ENCODE peak calls at places on chromosomes 7 and 10, in ten cellular contexts. One of them, this sample, is unnamed.

GRCh38 chr7:156578578-156578940 is 62.0 kb upstream of the RNF32 start:
- DNase-seq in T-helper 1 cell: no peak
- DNase-seq in GM23338: peak
- DNase-seq in posterior cingulate gyrus: peak
- DNase-seq in sigmoid colon: no peak
- DNase-seq in CD4-positive, alpha-beta T cell: no peak
- DNase-seq in HuH-7.5: no peak
- DNase-seq in stimulated activated CD8-positive, alpha-beta memory T cell treated with anti-CD3 and anti-CD28 coated beads, Interleukin-4, amount 100 ng/mL, for 24 hours: no peak
- DNase-seq in H9: peak
- DNase-seq in HCT116: no peak
- DNase-seq in this sample: peak

GRCh38 chr10:61447127-61447526 is 6.1 kb downstream of the TMEM26 start:
- DNase-seq in GM23338: no peak
- DNase-seq in T-helper 1 cell: no peak
- DNase-seq in HCT116: no peak
- DNase-seq in posterior cingulate gyrus: no peak
- DNase-seq in CD4-positive, alpha-beta T cell: no peak
- DNase-seq in sigmoid colon: no peak
- DNase-seq in HuH-7.5: no peak
- DNase-seq in stimulated activated CD8-positive, alpha-beta memory T cell treated with anti-CD3 and anti-CD28 coated beads, Interleukin-4, amount 100 ng/mL, for 24 hours: no peak
- DNase-seq in H9: no peak
- DNase-seq in this sample: no peak

GRCh38 chr10:35007858-35008301 is 82.3 kb downstream of the CUL2 start:
- DNase-seq in stimulated activated CD8-positive, alpha-beta memory T cell treated with anti-CD3 and anti-CD28 coated beads, Interleukin-4, amount 100 ng/mL, for 24 hours: no peak
- DNase-seq in sigmoid colon: no peak
- DNase-seq in HuH-7.5: no peak
- DNase-seq in GM23338: peak
- DNase-seq in CD4-positive, alpha-beta T cell: no peak
- DNase-seq in H9: no peak
- DNase-seq in T-helper 1 cell: no peak
- DNase-seq in HCT116: no peak
- DNase-seq in posterior cingulate gyrus: no peak
- DNase-seq in this sample: peak

GRCh38 chr10:126147866-126148578 is 240.3 kb downstream of the ADAM12 start:
- DNase-seq in GM23338: no peak
- DNase-seq in HCT116: no peak
- DNase-seq in sigmoid colon: no peak
- DNase-seq in HuH-7.5: no peak
- DNase-seq in T-helper 1 cell: no peak
- DNase-seq in CD4-positive, alpha-beta T cell: no peak
- DNase-seq in H9: no peak
- DNase-seq in posterior cingulate gyrus: no peak
- DNase-seq in stimulated activated CD8-positive, alpha-beta memory T cell treated with anti-CD3 and anti-CD28 coated beads, Interleukin-4, amount 100 ng/mL, for 24 hours: no peak
- DNase-seq in this sample: peak

GRCh38 chr7:27098493-27099223 is 2.9 kb upstream of the HOXA1 start:
- DNase-seq in H9: no peak
- DNase-seq in sigmoid colon: peak
- DNase-seq in HuH-7.5: no peak
- DNase-seq in HCT116: no peak
- DNase-seq in stimulated activated CD8-positive, alpha-beta memory T cell treated with anti-CD3 and anti-CD28 coated beads, Interleukin-4, amount 100 ng/mL, for 24 hours: no peak
- DNase-seq in T-helper 1 cell: no peak
- DNase-seq in posterior cingulate gyrus: no peak
- DNase-seq in GM23338: peak
- DNase-seq in CD4-positive, alpha-beta T cell: no peak
- DNase-seq in this sample: peak

GRCh38 chr7:101547916-101548599 is 81.0 kb downstream of the MYL10 start:
- DNase-seq in GM23338: no peak
- DNase-seq in stimulated activated CD8-positive, alpha-beta memory T cell treated with anti-CD3 and anti-CD28 coated beads, Interleukin-4, amount 100 ng/mL, for 24 hours: no peak
- DNase-seq in sigmoid colon: peak
- DNase-seq in HCT116: no peak
- DNase-seq in posterior cingulate gyrus: no peak
- DNase-seq in T-helper 1 cell: no peak
- DNase-seq in CD4-positive, alpha-beta T cell: no peak
- DNase-seq in H9: peak
- DNase-seq in HuH-7.5: no peak
- DNase-seq in this sample: no peak

GRCh38 chr7:138460649-138461607 is 869 bp downstream of the TRIM24 start:
- DNase-seq in GM23338: peak
- DNase-seq in HuH-7.5: peak
- DNase-seq in H9: peak
- DNase-seq in T-helper 1 cell: peak
- DNase-seq in CD4-positive, alpha-beta T cell: peak
- DNase-seq in HCT116: no peak
- DNase-seq in sigmoid colon: peak
- DNase-seq in stimulated activated CD8-positive, alpha-beta memory T cell treated with anti-CD3 and anti-CD28 coated beads, Interleukin-4, amount 100 ng/mL, for 24 hours: peak
- DNase-seq in posterior cingulate gyrus: peak
- DNase-seq in this sample: peak

GRCh38 chr7:46165281-46165680 is 244.2 kb upstream of the IGFBP3 start:
- DNase-seq in sigmoid colon: no peak
- DNase-seq in T-helper 1 cell: no peak
- DNase-seq in HuH-7.5: no peak
- DNase-seq in CD4-positive, alpha-beta T cell: no peak
- DNase-seq in stimulated activated CD8-positive, alpha-beta memory T cell treated with anti-CD3 and anti-CD28 coated beads, Interleukin-4, amount 100 ng/mL, for 24 hours: no peak
- DNase-seq in posterior cingulate gyrus: no peak
- DNase-seq in H9: no peak
- DNase-seq in GM23338: no peak
- DNase-seq in HCT116: no peak
- DNase-seq in this sample: no peak

GRCh38 chr10:104779701-104780100 is 138.6 kb downstream of the SORCS3 start:
- DNase-seq in CD4-positive, alpha-beta T cell: no peak
- DNase-seq in T-helper 1 cell: no peak
- DNase-seq in stimulated activated CD8-positive, alpha-beta memory T cell treated with anti-CD3 and anti-CD28 coated beads, Interleukin-4, amount 100 ng/mL, for 24 hours: no peak
- DNase-seq in HCT116: no peak
- DNase-seq in H9: no peak
- DNase-seq in GM23338: no peak
- DNase-seq in HuH-7.5: no peak
- DNase-seq in sigmoid colon: no peak
- DNase-seq in posterior cingulate gyrus: no peak
- DNase-seq in this sample: no peak

GRCh38 chr7:139767561-139767982 is 10.2 kb downstream of the HIPK2 start:
- DNase-seq in CD4-positive, alpha-beta T cell: no peak
- DNase-seq in HCT116: no peak
- DNase-seq in HuH-7.5: no peak
- DNase-seq in posterior cingulate gyrus: no peak
- DNase-seq in T-helper 1 cell: peak
- DNase-seq in H9: no peak
- DNase-seq in stimulated activated CD8-positive, alpha-beta memory T cell treated with anti-CD3 and anti-CD28 coated beads, Interleukin-4, amount 100 ng/mL, for 24 hours: no peak
- DNase-seq in sigmoid colon: no peak
- DNase-seq in GM23338: no peak
- DNase-seq in this sample: no peak

GRCh38 chr7:1593091-1593866 is 23.4 kb upstream of the PSMG3 start:
- DNase-seq in H9: peak
- DNase-seq in stimulated activated CD8-positive, alpha-beta memory T cell treated with anti-CD3 and anti-CD28 coated beads, Interleukin-4, amount 100 ng/mL, for 24 hours: no peak
- DNase-seq in CD4-positive, alpha-beta T cell: no peak
- DNase-seq in T-helper 1 cell: no peak
- DNase-seq in sigmoid colon: no peak
- DNase-seq in HCT116: no peak
- DNase-seq in HuH-7.5: peak
- DNase-seq in GM23338: no peak
- DNase-seq in posterior cingulate gyrus: no peak
- DNase-seq in this sample: no peak

GRCh38 chr7:40354736-40355135 is 219.9 kb downstream of the SUGCT start:
- DNase-seq in HuH-7.5: no peak
- DNase-seq in H9: no peak
- DNase-seq in GM23338: no peak
- DNase-seq in T-helper 1 cell: no peak
- DNase-seq in posterior cingulate gyrus: no peak
- DNase-seq in sigmoid colon: no peak
- DNase-seq in HCT116: no peak
- DNase-seq in stimulated activated CD8-positive, alpha-beta memory T cell treated with anti-CD3 and anti-CD28 coated beads, Interleukin-4, amount 100 ng/mL, for 24 hours: no peak
- DNase-seq in CD4-positive, alpha-beta T cell: no peak
- DNase-seq in this sample: no peak

GRCh38 chr10:21495002-21495685 is 30.3 kb downstream of the SKIDA1 start:
- DNase-seq in CD4-positive, alpha-beta T cell: no peak
- DNase-seq in HuH-7.5: peak
- DNase-seq in HCT116: no peak
- DNase-seq in GM23338: no peak
- DNase-seq in stimulated activated CD8-positive, alpha-beta memory T cell treated with anti-CD3 and anti-CD28 coated beads, Interleukin-4, amount 100 ng/mL, for 24 hours: no peak
- DNase-seq in posterior cingulate gyrus: no peak
- DNase-seq in T-helper 1 cell: no peak
- DNase-seq in sigmoid colon: no peak
- DNase-seq in H9: no peak
- DNase-seq in this sample: no peak

GRCh38 chr10:125882596-125882995 is 1.5 kb upstream of the DHX32 start:
- DNase-seq in T-helper 1 cell: no peak
- DNase-seq in HuH-7.5: no peak
- DNase-seq in CD4-positive, alpha-beta T cell: no peak
- DNase-seq in posterior cingulate gyrus: no peak
- DNase-seq in stimulated activated CD8-positive, alpha-beta memory T cell treated with anti-CD3 and anti-CD28 coated beads, Interleukin-4, amount 100 ng/mL, for 24 hours: no peak
- DNase-seq in sigmoid colon: no peak
- DNase-seq in HCT116: no peak
- DNase-seq in H9: no peak
- DNase-seq in GM23338: no peak
- DNase-seq in this sample: no peak

GRCh38 chr7:41378156-41378555 is 324.7 kb downstream of the INHBA start:
- DNase-seq in HuH-7.5: no peak
- DNase-seq in stimulated activated CD8-positive, alpha-beta memory T cell treated with anti-CD3 and anti-CD28 coated beads, Interleukin-4, amount 100 ng/mL, for 24 hours: no peak
- DNase-seq in posterior cingulate gyrus: no peak
- DNase-seq in CD4-positive, alpha-beta T cell: no peak
- DNase-seq in sigmoid colon: no peak
- DNase-seq in T-helper 1 cell: no peak
- DNase-seq in HCT116: no peak
- DNase-seq in H9: no peak
- DNase-seq in GM23338: no peak
- DNase-seq in this sample: no peak

GRCh38 chr10:6711286-6711817 is 131.3 kb upstream of the PRKCQ start:
- DNase-seq in T-helper 1 cell: no peak
- DNase-seq in CD4-positive, alpha-beta T cell: no peak
- DNase-seq in HuH-7.5: no peak
- DNase-seq in posterior cingulate gyrus: no peak
- DNase-seq in H9: no peak
- DNase-seq in sigmoid colon: no peak
- DNase-seq in HCT116: no peak
- DNase-seq in stimulated activated CD8-positive, alpha-beta memory T cell treated with anti-CD3 and anti-CD28 coated beads, Interleukin-4, amount 100 ng/mL, for 24 hours: no peak
- DNase-seq in GM23338: no peak
- DNase-seq in this sample: no peak

GRCh38 chr10:47233631-47234030 is 66.4 kb upstream of the GDF10 start:
- DNase-seq in GM23338: no peak
- DNase-seq in T-helper 1 cell: no peak
- DNase-seq in CD4-positive, alpha-beta T cell: no peak
- DNase-seq in HCT116: no peak
- DNase-seq in posterior cingulate gyrus: no peak
- DNase-seq in HuH-7.5: no peak
- DNase-seq in stimulated activated CD8-positive, alpha-beta memory T cell treated with anti-CD3 and anti-CD28 coated beads, Interleukin-4, amount 100 ng/mL, for 24 hours: no peak
- DNase-seq in sigmoid colon: no peak
- DNase-seq in H9: peak
- DNase-seq in this sample: no peak

GRCh38 chr7:2734761-2735571 is 47.0 kb downstream of the AMZ1 start:
- DNase-seq in T-helper 1 cell: no peak
- DNase-seq in posterior cingulate gyrus: no peak
- DNase-seq in HuH-7.5: no peak
- DNase-seq in GM23338: no peak
- DNase-seq in H9: no peak
- DNase-seq in CD4-positive, alpha-beta T cell: no peak
- DNase-seq in sigmoid colon: peak
- DNase-seq in HCT116: no peak
- DNase-seq in stimulated activated CD8-positive, alpha-beta memory T cell treated with anti-CD3 and anti-CD28 coated beads, Interleukin-4, amount 100 ng/mL, for 24 hours: no peak
- DNase-seq in this sample: no peak

GRCh38 chr7:35780070-35780469 is 20.8 kb upstream of the SEPTIN7 start:
- DNase-seq in T-helper 1 cell: no peak
- DNase-seq in HCT116: no peak
- DNase-seq in posterior cingulate gyrus: no peak
- DNase-seq in GM23338: no peak
- DNase-seq in H9: no peak
- DNase-seq in stimulated activated CD8-positive, alpha-beta memory T cell treated with anti-CD3 and anti-CD28 coated beads, Interleukin-4, amount 100 ng/mL, for 24 hours: no peak
- DNase-seq in HuH-7.5: no peak
- DNase-seq in sigmoid colon: no peak
- DNase-seq in CD4-positive, alpha-beta T cell: no peak
- DNase-seq in this sample: no peak